ENCODE peak calls at places on chromosomes 3 and 15, in five cellular contexts. One of them, this sample, is unnamed.

GRCh38 chr15:70096975-70097336 is 761 bp downstream of the TLE3 start:
- DNase-seq in tibial nerve: no peak
- DNase-seq in fibroblast of lung: no peak
- DNase-seq in CD8-positive, alpha-beta memory T cell: no peak
- DNase-seq in upper lobe of right lung: no peak
- DNase-seq in this sample: peak

GRCh38 chr15:63308947-63309346 is 31.5 kb downstream of the APH1B start:
- DNase-seq in tibial nerve: no peak
- DNase-seq in fibroblast of lung: no peak
- DNase-seq in CD8-positive, alpha-beta memory T cell: no peak
- DNase-seq in upper lobe of right lung: no peak
- DNase-seq in this sample: no peak

GRCh38 chr3:27758083-27758482 is 36.0 kb upstream of the EOMES start:
- DNase-seq in tibial nerve: peak
- DNase-seq in fibroblast of lung: peak
- DNase-seq in CD8-positive, alpha-beta memory T cell: no peak
- DNase-seq in upper lobe of right lung: no peak
- DNase-seq in this sample: no peak

GRCh38 chr3:196638922-196639516 is 475 bp upstream of the NRROS start:
- DNase-seq in tibial nerve: no peak
- DNase-seq in fibroblast of lung: no peak
- DNase-seq in CD8-positive, alpha-beta memory T cell: no peak
- DNase-seq in upper lobe of right lung: no peak
- DNase-seq in this sample: peak

GRCh38 chr3:46736006-46736872 is 18.6 kb upstream of the PRSS50 start:
- DNase-seq in tibial nerve: no peak
- DNase-seq in fibroblast of lung: no peak
- DNase-seq in CD8-positive, alpha-beta memory T cell: no peak
- DNase-seq in upper lobe of right lung: no peak
- DNase-seq in this sample: no peak

GRCh38 chr15:63603516-63603915 is 6.3 kb downstream of the FBXL22 start:
- DNase-seq in tibial nerve: no peak
- DNase-seq in fibroblast of lung: no peak
- DNase-seq in CD8-positive, alpha-beta memory T cell: no peak
- DNase-seq in upper lobe of right lung: no peak
- DNase-seq in this sample: no peak

GRCh38 chr3:156782319-156782718 is 43.8 kb upstream of the LEKR1 start:
- DNase-seq in tibial nerve: no peak
- DNase-seq in fibroblast of lung: no peak
- DNase-seq in CD8-positive, alpha-beta memory T cell: no peak
- DNase-seq in upper lobe of right lung: no peak
- DNase-seq in this sample: no peak

GRCh38 chr3:122993573-122993972 is 34.0 kb downstream of the SEMA5B start:
- DNase-seq in tibial nerve: no peak
- DNase-seq in fibroblast of lung: no peak
- DNase-seq in CD8-positive, alpha-beta memory T cell: no peak
- DNase-seq in upper lobe of right lung: no peak
- DNase-seq in this sample: peak

GRCh38 chr3:62319570-62320243 is 53.6 kb downstream of the FEZF2 start:
- DNase-seq in tibial nerve: no peak
- DNase-seq in fibroblast of lung: no peak
- DNase-seq in CD8-positive, alpha-beta memory T cell: no peak
- DNase-seq in upper lobe of right lung: no peak
- DNase-seq in this sample: no peak

GRCh38 chr3:124149774-124150173 is 157.8 kb upstream of the ROPN1 start:
- DNase-seq in tibial nerve: no peak
- DNase-seq in fibroblast of lung: no peak
- DNase-seq in CD8-positive, alpha-beta memory T cell: no peak
- DNase-seq in upper lobe of right lung: no peak
- DNase-seq in this sample: no peak

GRCh38 chr15:85831415-85832113 is 36.8 kb upstream of the KLHL25 start:
- DNase-seq in tibial nerve: peak
- DNase-seq in fibroblast of lung: peak
- DNase-seq in CD8-positive, alpha-beta memory T cell: no peak
- DNase-seq in upper lobe of right lung: no peak
- DNase-seq in this sample: peak

GRCh38 chr15:98800437-98801233 is 152.3 kb downstream of the IGF1R start:
- DNase-seq in tibial nerve: peak
- DNase-seq in fibroblast of lung: peak
- DNase-seq in CD8-positive, alpha-beta memory T cell: no peak
- DNase-seq in upper lobe of right lung: no peak
- DNase-seq in this sample: peak
- H3K4me3 ChIP-seq in tibial nerve: no peak
- H3K4me3 ChIP-seq in fibroblast of lung: peak
- H3K4me3 ChIP-seq in CD8-positive, alpha-beta memory T cell: no peak
- H3K4me3 ChIP-seq in upper lobe of right lung: no peak
- H3K4me3 ChIP-seq in this sample: no peak

DNA sequence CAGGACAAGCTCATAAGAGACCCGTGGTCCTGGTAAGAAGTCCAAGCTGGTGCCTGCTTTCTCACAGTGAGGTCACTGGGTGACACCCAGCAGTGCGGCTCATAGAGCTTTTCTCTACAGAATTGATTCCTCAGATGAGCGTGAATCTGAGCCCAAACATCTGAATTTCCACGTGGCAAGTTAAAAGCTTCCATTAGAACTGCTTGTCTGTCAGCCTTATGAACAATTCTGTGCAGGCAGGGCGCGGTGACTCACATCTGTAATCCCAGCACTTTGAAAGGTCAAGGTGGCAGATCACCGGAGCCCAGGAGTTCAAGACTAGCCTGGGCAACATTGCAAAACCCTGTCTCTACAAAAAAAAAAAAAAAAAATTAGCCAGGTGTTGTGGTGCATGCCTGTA is 113.1 kb upstream of the ABHD17C start:
- DNase-seq in tibial nerve: no peak
- DNase-seq in fibroblast of lung: no peak
- DNase-seq in CD8-positive, alpha-beta memory T cell: no peak
- DNase-seq in upper lobe of right lung: no peak
- DNase-seq in this sample: no peak
- H3K4me3 ChIP-seq in tibial nerve: no peak
- H3K4me3 ChIP-seq in fibroblast of lung: no peak
- H3K4me3 ChIP-seq in CD8-positive, alpha-beta memory T cell: no peak
- H3K4me3 ChIP-seq in upper lobe of right lung: no peak
- H3K4me3 ChIP-seq in this sample: no peak

GRCh38 chr3:733313-733712 is 359.5 kb upstream of the CNTN6 start:
- DNase-seq in tibial nerve: no peak
- DNase-seq in fibroblast of lung: no peak
- DNase-seq in CD8-positive, alpha-beta memory T cell: no peak
- DNase-seq in upper lobe of right lung: no peak
- DNase-seq in this sample: no peak
- H3K4me3 ChIP-seq in tibial nerve: no peak
- H3K4me3 ChIP-seq in fibroblast of lung: no peak
- H3K4me3 ChIP-seq in CD8-positive, alpha-beta memory T cell: no peak
- H3K4me3 ChIP-seq in upper lobe of right lung: no peak
- H3K4me3 ChIP-seq in this sample: no peak

GRCh38 chr15:68983821-68984517 is 30.5 kb upstream of the NOX5 start:
- DNase-seq in tibial nerve: no peak
- DNase-seq in fibroblast of lung: no peak
- DNase-seq in CD8-positive, alpha-beta memory T cell: no peak
- DNase-seq in upper lobe of right lung: no peak
- DNase-seq in this sample: no peak
- H3K4me3 ChIP-seq in tibial nerve: no peak
- H3K4me3 ChIP-seq in fibroblast of lung: no peak
- H3K4me3 ChIP-seq in CD8-positive, alpha-beta memory T cell: no peak
- H3K4me3 ChIP-seq in upper lobe of right lung: no peak
- H3K4me3 ChIP-seq in this sample: no peak

DNA sequence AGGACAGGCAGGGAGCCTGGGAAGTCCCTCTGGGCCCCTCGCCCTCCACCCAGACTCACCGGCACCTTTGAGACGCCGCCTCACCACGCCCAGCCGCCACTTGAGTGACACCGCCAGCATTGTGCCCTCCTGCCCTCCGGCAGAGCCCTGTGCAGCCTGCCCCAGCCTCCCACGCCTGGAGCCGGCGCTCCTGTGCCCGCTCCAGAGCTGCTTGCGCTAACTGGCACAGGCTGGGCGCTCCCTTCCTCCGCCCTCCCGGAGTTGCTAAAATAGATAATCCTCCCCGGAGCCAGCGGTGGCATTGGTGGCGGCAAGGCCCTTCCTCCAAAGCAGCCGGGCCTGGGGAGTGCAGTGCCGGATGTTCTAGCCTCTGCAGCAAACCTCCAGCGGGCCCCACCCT is 15.7 kb upstream of the GRIP2 start:
- DNase-seq in tibial nerve: no peak
- DNase-seq in fibroblast of lung: no peak
- DNase-seq in CD8-positive, alpha-beta memory T cell: no peak
- DNase-seq in upper lobe of right lung: peak
- DNase-seq in this sample: peak
- H3K4me3 ChIP-seq in tibial nerve: no peak
- H3K4me3 ChIP-seq in fibroblast of lung: no peak
- H3K4me3 ChIP-seq in CD8-positive, alpha-beta memory T cell: no peak
- H3K4me3 ChIP-seq in upper lobe of right lung: no peak
- H3K4me3 ChIP-seq in this sample: no peak

DNA sequence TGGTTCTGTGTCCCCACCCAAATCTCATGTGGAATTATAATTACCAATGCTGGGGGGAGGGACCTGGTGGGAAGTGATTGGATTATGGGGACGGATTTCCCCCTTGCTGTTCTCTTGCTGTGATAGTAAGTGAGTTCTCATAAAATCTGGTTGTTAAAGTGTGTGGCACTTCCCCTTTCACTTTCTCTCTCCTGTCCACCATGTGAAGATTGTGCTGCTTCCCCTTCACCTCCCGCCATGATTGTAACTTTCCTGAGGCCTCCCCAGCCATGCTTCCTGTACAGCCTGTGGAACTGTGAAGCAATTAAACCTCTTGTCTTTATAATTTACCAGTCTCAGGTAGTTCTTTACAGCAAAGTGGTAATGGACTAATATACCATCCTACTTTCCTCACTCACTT is 289.6 kb downstream of the EFHB start:
- DNase-seq in tibial nerve: no peak
- DNase-seq in fibroblast of lung: no peak
- DNase-seq in CD8-positive, alpha-beta memory T cell: no peak
- DNase-seq in upper lobe of right lung: no peak
- DNase-seq in this sample: no peak
- H3K4me3 ChIP-seq in tibial nerve: no peak
- H3K4me3 ChIP-seq in fibroblast of lung: no peak
- H3K4me3 ChIP-seq in CD8-positive, alpha-beta memory T cell: no peak
- H3K4me3 ChIP-seq in upper lobe of right lung: no peak
- H3K4me3 ChIP-seq in this sample: no peak

GRCh38 chr15:74134387-74135027 is 4.1 kb downstream of the ISLR2 start:
- DNase-seq in tibial nerve: no peak
- DNase-seq in fibroblast of lung: peak
- DNase-seq in CD8-positive, alpha-beta memory T cell: no peak
- DNase-seq in upper lobe of right lung: no peak
- DNase-seq in this sample: peak

GRCh38 chr15:74131618-74132191 is 1.3 kb downstream of the ISLR2 start:
- DNase-seq in tibial nerve: no peak
- DNase-seq in fibroblast of lung: no peak
- DNase-seq in CD8-positive, alpha-beta memory T cell: no peak
- DNase-seq in upper lobe of right lung: no peak
- DNase-seq in this sample: no peak

GRCh38 chr15:74132681-74133070 is 2.3 kb downstream of the ISLR2 start:
- DNase-seq in tibial nerve: no peak
- DNase-seq in fibroblast of lung: peak
- DNase-seq in CD8-positive, alpha-beta memory T cell: no peak
- DNase-seq in upper lobe of right lung: no peak
- DNase-seq in this sample: peak

GRCh38 chr15:74133703-74134386 is 3.5 kb downstream of the ISLR2 start:
- DNase-seq in tibial nerve: no peak
- DNase-seq in fibroblast of lung: no peak
- DNase-seq in CD8-positive, alpha-beta memory T cell: no peak
- DNase-seq in upper lobe of right lung: no peak
- DNase-seq in this sample: peak

GRCh38 chr15:74133071-74133702 is 2.8 kb downstream of the ISLR2 start:
- DNase-seq in tibial nerve: no peak
- DNase-seq in fibroblast of lung: no peak
- DNase-seq in CD8-positive, alpha-beta memory T cell: no peak
- DNase-seq in upper lobe of right lung: no peak
- DNase-seq in this sample: peak
- H3K4me3 ChIP-seq in tibial nerve: no peak
- H3K4me3 ChIP-seq in fibroblast of lung: no peak
- H3K4me3 ChIP-seq in CD8-positive, alpha-beta memory T cell: no peak
- H3K4me3 ChIP-seq in upper lobe of right lung: no peak
- H3K4me3 ChIP-seq in this sample: peak

DNA sequence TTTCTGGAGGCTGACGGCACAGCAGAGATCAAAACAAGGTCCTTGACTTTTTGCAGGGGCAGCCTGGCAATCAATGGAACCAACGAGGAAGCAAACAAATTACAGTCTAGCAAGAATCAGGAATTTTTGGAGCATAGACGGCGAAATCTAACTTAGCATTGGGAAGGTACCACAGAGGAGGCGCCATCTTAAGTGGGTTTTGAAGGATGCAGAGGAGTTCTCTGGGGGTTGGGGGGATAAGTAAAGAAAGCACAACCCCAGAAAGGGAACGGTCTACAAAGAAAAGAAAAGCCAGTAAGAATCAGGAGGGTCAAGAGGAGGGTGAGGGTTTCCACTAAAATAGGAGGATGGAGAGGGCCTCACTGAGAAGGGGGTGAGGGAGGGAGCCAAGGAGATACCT is 25.0 kb upstream of the IQSEC1 start:
- DNase-seq in tibial nerve: no peak
- DNase-seq in fibroblast of lung: no peak
- DNase-seq in CD8-positive, alpha-beta memory T cell: no peak
- DNase-seq in upper lobe of right lung: no peak
- DNase-seq in this sample: no peak
- H3K4me3 ChIP-seq in tibial nerve: no peak
- H3K4me3 ChIP-seq in fibroblast of lung: no peak
- H3K4me3 ChIP-seq in CD8-positive, alpha-beta memory T cell: no peak
- H3K4me3 ChIP-seq in upper lobe of right lung: no peak
- H3K4me3 ChIP-seq in this sample: no peak

GRCh38 chr15:83203543-83203942 is 4.1 kb downstream of the HDGFL3 start:
- DNase-seq in tibial nerve: no peak
- DNase-seq in fibroblast of lung: no peak
- DNase-seq in CD8-positive, alpha-beta memory T cell: no peak
- DNase-seq in upper lobe of right lung: no peak
- DNase-seq in this sample: no peak
- H3K4me3 ChIP-seq in tibial nerve: no peak
- H3K4me3 ChIP-seq in fibroblast of lung: no peak
- H3K4me3 ChIP-seq in CD8-positive, alpha-beta memory T cell: no peak
- H3K4me3 ChIP-seq in upper lobe of right lung: no peak
- H3K4me3 ChIP-seq in this sample: no peak

This sample was measured in H7.